ENCODE peak calls at places on chromosomes 13 and 19, in seven cellular contexts. D, Y, A, J, F, C and R are unnamed samples.

GRCh38 chr13:30805603-30806011 is 70.3 kb downstream of the ALOX5AP start:
- DNase-seq in D (no peak), Y (no peak), A (no peak), J (peak; percentile 65), F (peak; percentile 20), C (peak; percentile 70), R (no peak)

GRCh38 chr19:36418287-36419001 is at the start of gene ZFP82:
- DNase-seq in D (peak; percentile 79), Y (peak; percentile 78), A (peak; percentile 77), J (peak; percentile 69), F (peak; percentile 90), C (peak; percentile 64), R (peak; percentile 56)

GRCh38 chr13:100644328-100644727 is 30.3 kb downstream of the TMTC4 start:
- DNase-seq in D (no peak), Y (no peak), A (no peak), J (no peak), F (no peak), C (no peak), R (no peak)

GRCh38 chr13:60229708-60230272 is 66.1 kb upstream of the DIAPH3 start:
- DNase-seq in D (no peak), Y (no peak), A (no peak), J (no peak), F (no peak), C (no peak), R (no peak)

GRCh38 chr19:37966211-37967072 is 59.4 kb downstream of the SIPA1L3 start:
- DNase-seq in D (no peak), Y (no peak), A (no peak), J (no peak), F (no peak), C (no peak), R (no peak)

GRCh38 chr19:34348899-34349487 is 16.0 kb upstream of the GPI start:
- DNase-seq in D (no peak), Y (no peak), A (no peak), J (no peak), F (no peak), C (no peak), R (no peak)

GRCh38 chr13:39306639-39307589 is 268.7 kb downstream of the NHLRC3 start:
- DNase-seq in D (no peak), Y (no peak), A (no peak), J (no peak), F (no peak), C (no peak), R (no peak)

GRCh38 chr13:48437381-48437780 is 24.5 kb upstream of the LPAR6 start:
- DNase-seq in D (peak; percentile 38), Y (peak; percentile 27), A (peak; percentile 60), J (peak; percentile 51), F (peak; percentile 73), C (peak; percentile 35), R (no peak)

GRCh38 chr19:18494267-18494607 is 27.6 kb downstream of the ELL start:
- DNase-seq in D (no peak), Y (no peak), A (no peak), J (no peak), F (no peak), C (no peak), R (no peak)

GRCh38 chr13:72412481-72412880 is 314.9 kb downstream of the MZT1 start:
- DNase-seq in D (no peak), Y (no peak), A (no peak), J (no peak), F (no peak), C (no peak), R (no peak)

GRCh38 chr19:13363954-13364353 is 142.3 kb downstream of the CACNA1A start:
- DNase-seq in D (no peak), Y (no peak), A (no peak), J (no peak), F (no peak), C (no peak), R (no peak)

GRCh38 chr19:52191951-52192350 is 2.1 kb downstream of the PPP2R1A start:
- DNase-seq in D (no peak), Y (no peak), A (no peak), J (no peak), F (no peak), C (no peak), R (no peak)

GRCh38 chr13:75326173-75327131 is 155.5 kb downstream of the TBC1D4 start:
- DNase-seq in D (no peak), Y (no peak), A (no peak), J (no peak), F (no peak), C (no peak), R (peak; percentile 51)

GRCh38 chr19:49565261-49565660 is 15.1 kb downstream of the NOSIP start:
- DNase-seq in D (peak; percentile 88), Y (peak; percentile 91), A (no peak), J (peak; percentile 59), F (no peak), C (no peak), R (no peak)

GRCh38 chr19:15264933-15265206 is 32.6 kb upstream of the EPHX3 start:
- DNase-seq in D (no peak), Y (no peak), A (no peak), J (no peak), F (no peak), C (no peak), R (no peak)

GRCh38 chr13:43284162-43284561 is 260.8 kb downstream of the DNAJC15 start:
- DNase-seq in D (no peak), Y (no peak), A (no peak), J (no peak), F (no peak), C (no peak), R (no peak)

GRCh38 chr13:102901615-102902305 is 55.9 kb downstream of the ERCC5 start:
- DNase-seq in D (no peak), Y (no peak), A (no peak), J (no peak), F (no peak), C (no peak), R (no peak)

GRCh38 chr13:72379581-72379980 is 347.8 kb downstream of the MZT1 start:
- DNase-seq in D (no peak), Y (no peak), A (no peak), J (no peak), F (no peak), C (no peak), R (no peak)

GRCh38 chr13:113535381-113535781 is 44.9 kb upstream of the DCUN1D2 start:
- DNase-seq in D (peak; percentile 34), Y (peak; percentile 43), A (no peak), J (no peak), F (no peak), C (no peak), R (no peak)

GRCh38 chr19:41297628-41298326 is 12.2 kb upstream of the CCDC97 start:
- DNase-seq in D (no peak), Y (no peak), A (no peak), J (peak; percentile 43), F (no peak), C (no peak), R (no peak)

GRCh38 chr19:51158474-51159129 is 16.5 kb downstream of the SIGLEC7 start:
- DNase-seq in D (peak; percentile 64), Y (peak; percentile 73), A (no peak), J (peak; percentile 53), F (peak; percentile 55), C (peak; percentile 34), R (peak; percentile 88)

GRCh38 chr19:16143399-16144215 is at the start of gene HSH2D:
- DNase-seq in D (peak; percentile 92), Y (peak; percentile 96), A (no peak), J (peak; percentile 96), F (peak; percentile 30), C (peak; percentile 86), R (peak; percentile 80)

GRCh38 chr13:64311948-64312347 is 2896.3 kb upstream of the PCDH20 start:
- DNase-seq in D (no peak), Y (no peak), A (no peak), J (no peak), F (no peak), C (no peak), R (no peak)

GRCh38 chr19:43470288-43470687 is 4.9 kb upstream of the LYPD3 start:
- DNase-seq in D (no peak), Y (no peak), A (no peak), J (no peak), F (no peak), C (no peak), R (peak; percentile 27)

GRCh38 chr13:88223958-88224357 is 552.8 kb downstream of the SLITRK5 start:
- DNase-seq in D (no peak), Y (no peak), A (no peak), J (no peak), F (no peak), C (no peak), R (no peak)

GRCh38 chr13:43783820-43784219 is 3.0 kb downstream of the ENOX1 start:
- DNase-seq in D (no peak), Y (no peak), A (no peak), J (peak; percentile 43), F (no peak), C (no peak), R (no peak)

GRCh38 chr19:48514123-48514458 is 2.5 kb upstream of the LMTK3 start:
- DNase-seq in D (no peak), Y (no peak), A (no peak), J (no peak), F (no peak), C (no peak), R (no peak)
- H3K4me3 ChIP-seq in D (no peak overlapping the region), Y (no peak overlapping the region), A (no peak overlapping the region), J (no peak overlapping the region), F (peak overlapping the region; percentile 64), C (peak overlapping the region; percentile 76), R (peak overlapping the region; percentile 88)

GRCh38 chr19:2612619-2613249 is 89.8 kb downstream of the GNG7 start:
- DNase-seq in D (no peak), Y (no peak), A (no peak), J (peak; percentile 1), F (no peak), C (no peak), R (no peak)
- H3K9me3 ChIP-seq in D (no peaks in the 10 kb centered on the region), Y (no peaks in the 10 kb centered on the region), A (no peaks in the 10 kb centered on the region), J (no peaks in the 10 kb centered on the region), F (no peaks in the 10 kb centered on the region), C (no peaks in the 10 kb centered on the region), R (no peaks in the 10 kb centered on the region)

DNA sequence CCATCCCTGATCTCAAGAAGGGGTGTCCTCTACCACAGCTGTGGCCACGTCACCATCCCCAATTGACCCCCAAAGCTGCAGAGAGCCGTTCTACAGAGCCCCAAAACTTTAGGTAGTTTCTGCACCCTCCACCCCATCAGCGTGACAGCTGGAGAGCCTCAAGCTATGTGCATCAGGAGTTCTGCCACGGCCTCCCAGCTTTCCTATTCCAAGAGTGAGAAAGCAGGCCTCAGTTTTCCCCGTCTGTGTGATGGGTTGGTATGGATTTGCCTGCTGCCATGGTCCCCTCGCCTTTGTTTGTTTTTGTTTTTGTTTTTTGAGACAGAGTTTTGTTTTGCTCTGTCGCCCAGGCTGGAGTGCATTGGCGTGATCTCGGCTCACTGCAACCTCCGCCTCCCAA is 1.5 kb downstream of the BCL3 start:
- DNase-seq in D (no peak), Y (peak; percentile 51), A (no peak), J (no peak), F (no peak), C (no peak), R (no peak)
- H3K4me1 ChIP-seq in D (peaks cover 20% of the 10 kb centered on the region), Y (peaks cover 62% of the 10 kb centered on the region), A (no peaks in the 10 kb centered on the region), J (peaks cover 85% of the 10 kb centered on the region), F (peaks cover 39% of the 10 kb centered on the region), C (peaks cover 5% of the 10 kb centered on the region), R (peaks cover 64% of the 10 kb centered on the region)

DNA sequence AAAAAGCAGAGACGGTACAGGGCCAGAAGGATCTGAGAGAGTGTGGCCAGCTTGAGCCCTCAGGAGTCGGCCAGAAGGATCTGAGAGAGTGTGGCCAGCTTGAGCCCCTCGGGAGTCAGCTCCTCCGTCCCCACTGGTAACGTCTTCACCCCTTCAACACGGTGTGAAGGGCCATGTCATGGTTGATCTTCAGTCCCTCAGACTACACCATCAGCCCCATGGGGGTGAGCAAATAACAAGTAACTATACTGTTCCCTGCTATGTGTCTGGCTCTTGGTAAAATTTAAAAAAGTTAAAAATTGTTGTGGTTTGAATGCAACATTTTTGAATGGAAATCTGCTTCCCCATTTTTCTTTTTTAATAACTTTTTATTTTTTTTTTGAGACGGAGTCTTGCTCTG is 1.6 kb upstream of the ZNF8 start:
- DNase-seq in D (no peak), Y (no peak), A (no peak), J (no peak), F (no peak), C (no peak), R (no peak)
- H3K4me3 ChIP-seq in D (no peak overlapping the region), Y (no peak overlapping the region), A (no peak overlapping the region), J (no peak overlapping the region), F (no peak overlapping the region), C (no peak overlapping the region), R (no peak overlapping the region)